ENCODE peak calls at places on chromosomes 6 and 20, in seven cellular contexts. R is IMR-90, D is dorsolateral prefrontal cortex, X is MCF 10A, V is WTC11, T is GM12865, S is astrocyte of the spinal cord. U is an unnamed sample.

GRCh38 chr6:81814365-81815109 is 62.1 kb upstream of the TENT5A start:
- DNase-seq in S (no peak), D (no peak), X (peak), T (no peak), V (no peak), R (peak), U (no peak)

GRCh38 chr6:152261179-152261578 is 376.0 kb downstream of the SYNE1 start:
- DNase-seq in V (no peak), X (no peak), S (no peak), T (no peak), R (no peak), D (no peak), U (no peak)

GRCh38 chr6:39836621-39837020 is 44.4 kb downstream of the DAAM2 start:
- DNase-seq in X (no peak), T (no peak), D (no peak), S (no peak), R (peak), V (no peak), U (no peak)

GRCh38 chr6:8080338-8081151 is 16.4 kb upstream of the BLOC1S5 start:
- DNase-seq in T (no peak), V (no peak), X (peak), R (peak), D (no peak), S (peak), U (no peak)

GRCh38 chr6:19837511-19838441 is 606 bp downstream of the ID4 start:
- DNase-seq in R (peak), V (peak), X (no peak), S (peak), T (no peak), D (no peak), U (peak)

GRCh38 chr6:85468326-85468725 is 18.4 kb downstream of the NT5E start:
- DNase-seq in S (no peak), X (no peak), T (no peak), D (no peak), V (no peak), R (peak), U (no peak)

GRCh38 chr20:3068986-3069900 is 2.2 kb upstream of the OXT start:
- DNase-seq in X (no peak), T (peak), D (no peak), S (no peak), R (peak), V (no peak), U (no peak)

GRCh38 chr20:41046716-41047115 is 18.1 kb downstream of the TOP1 start:
- DNase-seq in S (peak), V (no peak), T (peak), D (no peak), X (peak), R (peak), U (no peak)

GRCh38 chr20:23052904-23053303 is 3.4 kb upstream of the THBD start:
- DNase-seq in X (no peak), S (no peak), D (no peak), R (no peak), V (no peak), T (no peak), U (no peak)

GRCh38 chr6:130587778-130588520 is 222.1 kb downstream of the TMEM200A start:
- DNase-seq in R (peak), D (no peak), T (no peak), V (no peak), S (peak), X (peak), U (no peak)

GRCh38 chr6:100209323-100210137 is 215.5 kb upstream of the MCHR2 start:
- DNase-seq in V (no peak), R (peak), S (peak), X (no peak), T (no peak), D (no peak), U (no peak)

GRCh38 chr6:1701668-1702353 is 92.1 kb downstream of the FOXC1 start:
- DNase-seq in V (no peak), S (peak), X (no peak), R (peak), D (no peak), T (no peak), U (no peak)

GRCh38 chr6:144334150-144334708 is 49.1 kb downstream of the UTRN start:
- DNase-seq in V (no peak), R (no peak), S (no peak), T (peak), X (no peak), D (no peak), U (no peak)

GRCh38 chr6:18503588-18504231 is 116.6 kb downstream of the RNF144B start:
- DNase-seq in X (peak), T (peak), D (peak), S (peak), V (peak), R (peak), U (peak)

GRCh38 chr6:115750946-115751345 is 309.7 kb downstream of the FRK start:
- DNase-seq in T (no peak), V (no peak), S (no peak), X (no peak), R (no peak), D (no peak), U (no peak)

GRCh38 chr6:104949206-104949605 is 7.7 kb upstream of the LIN28B start:
- DNase-seq in D (no peak), X (no peak), V (no peak), T (no peak), R (no peak), S (no peak), U (no peak)

GRCh38 chr20:21529863-21530262 is 16.0 kb upstream of the NKX2-2 start:
- DNase-seq in X (peak), T (peak), R (no peak), V (no peak), D (no peak), S (no peak), U (no peak)

GRCh38 chr20:39112196-39112743 is 150.1 kb downstream of the DHX35 start:
- DNase-seq in D (peak), T (peak), S (peak), V (peak), R (peak), X (peak), U (peak)

GRCh38 chr6:157228421-157229218 is 94.7 kb downstream of the TMEM242 start:
- DNase-seq in R (no peak), D (peak), S (no peak), T (no peak), V (no peak), X (no peak), U (no peak)

GRCh38 chr20:17896771-17897369 is 71.7 kb downstream of the SNX5 start:
- DNase-seq in X (no peak), V (no peak), D (no peak), S (no peak), R (no peak), T (peak), U (no peak)

GRCh38 chr6:2713473-2714358 is 37.0 kb downstream of the MYLK4 start:
- DNase-seq in D (no peak), T (no peak), S (no peak), V (no peak), R (no peak), X (no peak), U (no peak)

GRCh38 chr20:48728042-48728837 is 99.6 kb downstream of the PREX1 start:
- DNase-seq in V (no peak), X (no peak), D (peak), T (no peak), R (no peak), S (no peak), U (no peak)
- TF ChIP-seq CTCF in V (no peak), X (no peak), D (no peak), T (no peak), R (no peak), S (no peak), U (no peak)

DNA sequence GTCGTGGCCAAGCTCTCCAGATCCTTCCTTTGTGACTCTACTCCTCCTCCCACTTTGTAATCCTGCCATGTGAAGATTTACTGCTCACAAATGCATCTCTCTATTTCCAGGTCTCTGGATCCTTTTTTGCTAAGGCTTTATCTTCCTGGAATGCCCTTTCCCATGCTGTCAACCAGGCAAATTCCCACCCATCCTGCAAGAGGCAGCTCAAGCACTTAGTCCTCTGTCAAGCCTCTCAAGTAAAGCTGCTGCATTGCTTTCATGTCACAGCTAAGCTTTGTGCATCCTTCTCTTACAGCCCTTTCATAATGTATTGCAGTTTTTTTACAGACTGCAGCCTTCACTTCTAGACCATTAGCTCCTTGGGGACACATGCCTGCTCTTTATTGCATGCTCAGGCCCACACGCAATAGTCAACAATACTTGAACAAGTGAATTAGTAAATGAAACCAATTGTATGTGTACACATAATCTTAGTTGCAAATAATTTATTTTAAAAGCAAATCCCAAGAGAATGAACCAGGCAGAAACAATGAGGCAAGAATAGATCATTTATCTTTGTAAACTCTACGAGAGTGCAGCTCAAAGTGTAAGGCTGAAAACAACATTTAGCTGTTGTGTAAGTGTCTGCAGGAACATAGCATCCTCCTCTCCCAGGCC is 45.7 kb downstream of the HIVEP2 start:
- DNase-seq in R (no peak), T (no peak), D (no peak), S (no peak), X (no peak), V (no peak), U (no peak)
- TF ChIP-seq CTCF in R (no peak), T (no peak), D (no peak), S (no peak), X (no peak), V (no peak), U (no peak)

DNA sequence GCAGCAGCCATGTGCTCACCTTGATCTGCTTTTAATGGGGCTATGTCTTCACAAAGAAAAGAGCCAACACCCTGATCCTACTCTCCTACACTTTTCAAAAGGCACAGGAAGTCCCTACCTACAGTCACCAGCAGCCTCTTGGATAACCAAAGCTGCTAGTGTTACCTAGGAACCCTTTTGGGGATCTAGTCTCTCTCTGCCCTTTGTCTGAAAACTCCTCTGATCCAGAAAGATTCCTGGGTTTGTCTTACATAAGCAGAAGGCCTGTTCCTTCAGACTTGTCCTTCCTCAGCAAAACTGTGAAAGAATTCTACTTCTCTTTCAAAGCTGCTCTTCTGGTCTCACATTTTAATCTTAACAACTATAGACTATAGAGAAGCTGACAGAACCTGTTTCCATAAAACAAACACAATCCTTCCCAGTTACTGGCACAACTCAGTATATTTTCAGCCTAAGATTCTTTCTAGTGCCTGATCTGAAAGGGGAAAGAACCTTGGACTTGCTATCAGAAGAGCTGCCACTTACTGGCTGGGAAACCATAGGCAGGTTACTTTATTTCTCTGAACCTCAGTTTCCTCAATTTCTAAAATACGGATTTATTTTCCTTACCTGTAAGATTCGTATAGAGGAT is 2.9 kb downstream of the PLAGL2 start:
- DNase-seq in R (no peak), X (no peak), V (no peak), T (no peak), D (no peak), S (no peak), U (no peak)
- TF ChIP-seq CTCF in R (no peak), X (no peak), V (no peak), T (no peak), D (no peak), S (no peak), U (no peak)

GRCh38 chr20:50504231-50504823 is 5.9 kb upstream of the PTPN1 start:
- DNase-seq in T (no peak), R (no peak), D (no peak), S (no peak), X (no peak), V (no peak), U (no peak)
- TF ChIP-seq CTCF in T (no peak), R (peak), D (no peak), S (peak), X (no peak), V (no peak), U (no peak)

GRCh38 chr6:101226677-101227135 is 166.8 kb upstream of the GRIK2 start:
- DNase-seq in V (peak), D (no peak), X (peak), S (peak), R (peak), T (peak), U (peak)
- TF ChIP-seq CTCF in V (peak), D (no peak), X (no peak), S (peak), R (peak), T (peak), U (peak)

DNA sequence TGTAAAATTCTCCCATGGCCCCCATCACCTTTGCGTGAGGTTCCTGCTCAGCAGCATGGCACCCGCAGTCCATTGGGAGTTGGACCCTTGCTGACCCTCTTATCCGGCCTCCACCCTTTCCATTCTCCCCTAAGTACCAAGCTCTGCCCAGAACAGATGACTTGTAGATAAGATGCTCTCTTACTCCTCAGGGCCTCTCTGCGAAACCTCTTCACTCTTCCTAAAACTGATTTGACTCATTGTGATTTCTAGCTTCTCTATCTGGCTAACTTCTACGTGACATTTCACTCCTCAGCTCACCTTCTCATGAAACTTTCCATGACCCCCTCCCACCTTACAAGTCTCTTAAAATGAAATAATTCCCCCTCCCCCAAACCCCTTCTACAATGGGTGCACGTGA is 14.1 kb upstream of the CD164 start:
- DNase-seq in D (no peak), S (no peak), X (no peak), V (no peak), R (no peak), T (no peak), U (no peak)
- TF ChIP-seq CTCF in D (no peak), S (no peak), X (no peak), V (no peak), R (no peak), T (no peak), U (no peak)

DNA sequence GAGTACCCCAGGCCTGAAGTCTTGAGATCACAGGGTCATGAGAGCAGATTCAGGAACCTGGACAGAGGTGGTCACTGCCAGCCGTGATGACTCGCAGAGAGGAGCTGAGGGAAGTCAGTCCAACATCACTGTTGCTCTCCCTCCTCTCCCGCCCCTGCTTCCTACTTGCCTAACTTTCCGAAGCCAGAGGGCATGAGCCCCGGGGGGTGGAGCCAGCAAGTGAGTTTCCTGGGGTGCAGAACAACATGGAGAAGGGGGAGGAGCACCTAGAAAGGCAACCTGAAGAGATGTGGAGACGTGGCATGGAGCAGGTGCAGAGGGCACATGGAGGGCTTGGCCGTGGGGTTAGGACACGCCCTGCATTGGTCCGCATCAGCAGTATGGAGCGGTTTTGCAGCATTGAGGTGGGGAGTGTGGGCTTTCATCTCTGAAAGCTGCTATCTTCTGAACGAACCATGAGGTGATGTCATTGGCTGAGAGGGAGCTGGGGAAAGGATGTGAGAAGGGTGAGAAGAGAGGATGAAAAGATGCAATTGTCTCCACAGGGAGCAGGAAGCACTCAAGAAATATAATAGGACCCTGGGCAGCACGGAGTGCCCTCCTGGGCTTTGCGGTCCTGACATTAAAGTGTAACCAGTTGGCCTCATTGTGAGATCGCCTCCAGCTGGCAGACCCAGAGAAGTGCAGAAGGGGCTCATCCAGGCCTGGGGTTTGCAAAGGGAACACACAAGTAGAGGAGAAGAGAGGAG is 25.0 kb downstream of the GDAP1L1 start:
- DNase-seq in R (no peak), V (peak), D (no peak), T (no peak), S (no peak), X (no peak), U (no peak)
- TF ChIP-seq CTCF in R (no peak), V (peak), D (no peak), T (no peak), S (peak), X (no peak), U (peak)

DNA sequence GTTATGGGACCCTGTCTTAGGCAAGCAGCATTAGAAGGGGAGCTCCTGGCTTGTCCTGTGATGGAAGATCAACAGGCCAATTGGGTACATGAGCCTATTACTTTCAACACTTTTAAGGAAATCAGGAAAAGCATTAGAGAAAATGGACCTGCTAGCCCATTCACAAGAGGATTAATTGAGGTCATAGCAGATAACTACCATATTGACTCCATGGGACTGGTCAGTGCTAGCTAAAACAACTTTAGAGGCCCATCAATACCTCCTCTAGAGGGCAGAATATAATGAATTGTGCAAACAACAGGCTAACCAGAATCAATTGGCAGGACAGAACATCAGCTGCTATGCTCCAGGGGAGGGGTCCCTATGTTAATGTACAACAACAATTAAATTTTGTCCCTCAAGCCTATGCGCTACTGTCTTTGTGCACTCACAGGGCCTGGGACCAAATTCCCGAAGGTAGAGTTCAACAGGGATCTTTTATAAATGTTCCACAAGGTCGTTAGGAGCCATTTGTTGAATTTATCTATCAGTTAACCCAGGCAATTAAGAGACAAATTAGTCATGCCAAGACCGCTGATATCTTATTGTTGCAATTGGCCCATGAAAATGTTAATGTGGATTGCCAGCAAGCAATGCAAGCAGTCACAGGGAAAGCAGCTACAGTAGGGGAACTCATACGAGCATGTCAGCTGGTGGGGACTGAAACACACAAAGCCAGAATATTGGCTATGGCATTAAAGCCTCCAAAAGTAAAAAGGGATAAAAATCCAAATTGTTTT is 106.6 kb upstream of the BTN3A2 start:
- DNase-seq in S (no peak), X (peak), R (no peak), D (no peak), T (peak), V (no peak), U (no peak)
- TF ChIP-seq CTCF in S (peak), X (peak), R (peak), D (no peak), T (peak), V (no peak), U (peak)

GRCh38 chr20:34070079-34070439 is 42.0 kb downstream of the EIF2S2 start:
- DNase-seq in D (no peak), S (no peak), R (no peak), V (no peak), T (no peak), X (no peak), U (no peak)
- TF ChIP-seq CTCF in D (no peak), S (no peak), R (no peak), V (no peak), T (no peak), X (no peak), U (no peak)

DNA sequence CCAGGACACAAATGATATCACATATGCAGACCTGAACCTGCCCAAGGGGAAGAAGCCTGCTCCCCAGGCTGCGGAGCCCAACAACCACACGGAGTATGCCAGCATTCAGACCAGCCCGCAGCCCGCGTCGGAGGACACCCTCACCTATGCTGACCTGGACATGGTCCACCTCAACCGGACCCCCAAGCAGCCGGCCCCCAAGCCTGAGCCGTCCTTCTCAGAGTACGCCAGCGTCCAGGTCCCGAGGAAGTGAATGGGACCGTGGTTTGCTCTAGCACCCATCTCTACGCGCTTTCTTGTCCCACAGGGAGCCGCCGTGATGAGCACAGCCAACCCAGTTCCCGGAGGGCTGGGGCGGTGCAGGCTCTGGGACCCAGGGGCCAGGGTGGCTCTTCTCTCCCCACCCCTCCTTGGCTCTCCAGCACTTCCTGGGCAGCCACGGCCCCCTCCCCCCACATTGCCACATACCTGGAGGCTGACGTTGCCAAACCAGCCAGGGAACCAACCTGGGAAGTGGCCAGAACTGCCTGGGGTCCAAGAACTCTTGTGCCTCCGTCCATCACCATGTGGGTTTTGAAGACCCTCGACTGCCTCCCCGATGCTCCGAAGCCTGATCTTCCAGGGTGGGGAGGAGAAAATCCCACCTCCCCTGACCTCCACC is 42.2 kb downstream of the SIRPA start:
- DNase-seq in R (no peak), D (no peak), S (no peak), V (no peak), T (no peak), X (no peak), U (no peak)
- TF ChIP-seq CTCF in R (no peak), D (no peak), S (no peak), V (no peak), T (no peak), X (no peak), U (no peak)